ENCODE peak calls at places on chromosome 11, in eight cellular contexts. T is HCT116, M is A549, I is PC-3, R is OCI-LY7, J is caudate nucleus, B is cardiac muscle cell, F is substantia nigra. E is an unnamed sample.

GRCh38 chr11:12693485-12694181 is 19.4 kb downstream of the TEAD1 start:
- DNase-seq in T (peak), M (peak), I (peak), R (peak), J (no peak), B (no peak), F (peak), E (no peak)

GRCh38 chr11:110093407-110094297 is 460 bp downstream of the ZC3H12C start:
- DNase-seq in T (peak), M (no peak), I (peak), R (no peak), J (peak), B (peak), F (peak), E (peak)

GRCh38 chr11:117462183-117462574 is 134.5 kb downstream of the CEP164 start:
- DNase-seq in T (no peak), M (no peak), I (no peak), R (no peak), J (no peak), B (no peak), F (no peak), E (peak)

GRCh38 chr11:16825968-16826367 is 87.5 kb downstream of the C11orf58 start:
- DNase-seq in T (no peak), M (no peak), I (peak), R (no peak), J (no peak), B (no peak), F (no peak), E (no peak)

GRCh38 chr11:101129203-101129943 is at the start of gene PGR:
- DNase-seq in T (no peak), M (no peak), I (no peak), R (no peak), J (no peak), B (peak), F (no peak), E (no peak)

GRCh38 chr11:122453586-122453985 is 201.9 kb upstream of the UBASH3B start:
- DNase-seq in T (no peak), M (no peak), I (no peak), R (no peak), J (no peak), B (no peak), F (no peak), E (no peak)

GRCh38 chr11:71449596-71449995 is 1.4 kb upstream of the DHCR7 start:
- DNase-seq in T (no peak), M (no peak), I (no peak), R (peak), J (no peak), B (no peak), F (no peak), E (no peak)

GRCh38 chr11:105177658-105178057 is 38.1 kb upstream of the CARD18 start:
- DNase-seq in T (no peak), M (no peak), I (peak), R (no peak), J (no peak), B (no peak), F (no peak), E (no peak)

GRCh38 chr11:17164361-17165246 is 43.2 kb downstream of the PIK3C2A start:
- DNase-seq in T (no peak), M (no peak), I (no peak), R (no peak), J (no peak), B (no peak), F (no peak), E (no peak)

GRCh38 chr11:24324211-24324610 is 172.6 kb upstream of the LUZP2 start:
- DNase-seq in T (no peak), M (no peak), I (peak), R (no peak), J (no peak), B (no peak), F (no peak), E (no peak)

GRCh38 chr11:86277741-86278140 is 24.3 kb upstream of the HIKESHI start:
- DNase-seq in T (no peak), M (no peak), I (no peak), R (no peak), J (no peak), B (no peak), F (no peak), E (no peak)

DNA sequence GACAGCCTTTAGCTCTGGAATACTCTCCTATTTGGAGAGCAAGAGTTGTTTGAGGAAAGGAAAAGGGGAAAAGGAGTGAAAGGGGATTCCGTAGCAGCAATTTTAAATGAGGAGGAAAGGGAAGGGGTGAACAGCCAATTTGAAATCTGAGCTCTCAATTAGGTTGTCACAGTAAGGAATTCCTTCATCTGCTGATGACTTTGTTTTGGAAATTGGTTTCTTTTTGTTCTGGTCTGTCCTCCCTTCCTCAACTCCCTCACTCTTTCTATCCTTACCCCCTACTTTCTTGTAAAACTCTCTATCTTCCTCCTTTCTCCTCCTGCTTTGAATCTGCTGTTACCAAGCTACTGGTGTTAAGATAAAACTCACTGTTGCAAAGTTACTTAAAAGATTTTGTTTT is 1155.6 kb downstream of the DLG2 start:
- DNase-seq in T (no peak), M (no peak), I (no peak), R (no peak), J (no peak), B (no peak), F (no peak), E (no peak)
- H3K27ac ChIP-seq in T (no peak), M (no peak), I (no peak), R (no peak), J (no peak), B (no peak), F (no peak), E (no peak)

GRCh38 chr11:112013501-112014164 is 11.6 kb upstream of the DLAT start:
- DNase-seq in T (no peak), M (no peak), I (peak), R (no peak), J (no peak), B (no peak), F (no peak), E (no peak)

GRCh38 chr11:112016088-112016764 is 9.0 kb upstream of the DLAT start:
- DNase-seq in T (no peak), M (no peak), I (no peak), R (no peak), J (no peak), B (peak), F (no peak), E (no peak)

GRCh38 chr11:112017538-112017937 is 7.7 kb upstream of the DLAT start:
- DNase-seq in T (no peak), M (no peak), I (no peak), R (no peak), J (no peak), B (peak), F (no peak), E (no peak)

GRCh38 chr11:112019066-112019465 is 6.1 kb upstream of the DLAT start:
- DNase-seq in T (no peak), M (no peak), I (no peak), R (no peak), J (no peak), B (no peak), F (no peak), E (no peak)

DNA sequence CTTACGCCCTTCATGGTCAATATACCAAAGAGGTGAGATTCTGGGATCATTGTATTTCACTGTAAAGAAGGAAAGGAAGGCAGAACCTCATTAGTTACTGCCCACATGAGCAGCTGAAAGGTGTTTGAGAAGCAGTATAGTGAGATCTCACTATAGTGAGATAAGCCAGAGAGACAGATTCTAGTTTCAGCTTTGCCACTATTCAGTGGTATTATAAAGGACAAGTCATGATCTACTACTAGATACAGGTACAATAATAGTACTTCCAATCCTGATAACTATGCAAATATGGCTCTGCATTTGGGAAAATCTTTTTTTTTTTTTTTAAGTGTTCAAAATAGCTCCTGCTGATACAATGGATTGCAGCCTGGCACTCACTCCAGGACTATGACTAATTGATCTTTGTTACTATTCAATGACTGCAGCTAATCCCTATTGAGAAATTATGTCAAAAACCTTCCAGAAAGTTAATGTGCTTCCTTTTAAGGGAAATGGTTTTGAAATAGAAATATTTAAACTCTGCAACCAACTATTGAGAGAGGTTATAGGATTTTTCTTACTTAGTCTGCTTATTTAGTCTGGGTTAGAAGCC is 8.3 kb upstream of the DLAT start:
- DNase-seq in T (no peak), M (no peak), I (no peak), R (no peak), J (no peak), B (no peak), F (no peak), E (no peak)
- H3K27ac ChIP-seq in T (no peak), M (no peak), I (no peak), R (no peak), J (no peak), B (peak), F (no peak), E (no peak)

DNA sequence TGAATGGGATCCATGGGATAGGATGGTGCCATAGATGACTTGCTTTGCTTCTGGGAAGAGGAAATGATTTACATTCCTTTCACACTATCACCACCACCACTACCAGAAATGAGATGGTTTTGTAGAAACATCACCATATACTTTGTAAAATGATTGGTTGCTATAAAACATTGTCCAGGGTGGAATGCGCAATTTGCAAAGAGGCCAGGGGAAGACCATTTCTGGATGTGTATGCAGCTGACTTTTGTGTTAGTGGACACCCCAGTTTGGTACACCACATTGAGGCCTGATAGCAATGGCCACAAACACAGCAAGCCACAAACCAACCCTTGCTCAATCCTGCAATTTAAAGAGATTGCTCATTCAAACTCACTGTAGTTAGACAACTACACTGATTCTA is 56.7 kb upstream of the RCN1 start:
- DNase-seq in T (no peak), M (no peak), I (no peak), R (no peak), J (no peak), B (no peak), F (no peak), E (no peak)
- H3K27ac ChIP-seq in T (no peak), M (no peak), I (no peak), R (no peak), J (no peak), B (no peak), F (no peak), E (no peak)

GRCh38 chr11:73792584-73792983 is 4.9 kb downstream of the MRPL48 start:
- DNase-seq in T (no peak), M (no peak), I (no peak), R (no peak), J (no peak), B (no peak), F (no peak), E (no peak)
- H3K27ac ChIP-seq in T (no peak), M (no peak), I (no peak), R (peak), J (no peak), B (no peak), F (no peak), E (peak)

GRCh38 chr11:125954123-125954944 is 8.5 kb downstream of the VSIG10L2 start:
- DNase-seq in T (no peak), M (no peak), I (no peak), R (no peak), J (no peak), B (no peak), F (no peak), E (no peak)
- H3K27ac ChIP-seq in T (no peak), M (no peak), I (no peak), R (no peak), J (no peak), B (no peak), F (no peak), E (no peak)

GRCh38 chr11:8081591-8082021 is 595 bp downstream of the TUB start:
- DNase-seq in T (no peak), M (no peak), I (no peak), R (no peak), J (no peak), B (no peak), F (no peak), E (peak)
- H3K27ac ChIP-seq in T (no peak), M (peak), I (no peak), R (no peak), J (no peak), B (no peak), F (no peak), E (no peak)

DNA sequence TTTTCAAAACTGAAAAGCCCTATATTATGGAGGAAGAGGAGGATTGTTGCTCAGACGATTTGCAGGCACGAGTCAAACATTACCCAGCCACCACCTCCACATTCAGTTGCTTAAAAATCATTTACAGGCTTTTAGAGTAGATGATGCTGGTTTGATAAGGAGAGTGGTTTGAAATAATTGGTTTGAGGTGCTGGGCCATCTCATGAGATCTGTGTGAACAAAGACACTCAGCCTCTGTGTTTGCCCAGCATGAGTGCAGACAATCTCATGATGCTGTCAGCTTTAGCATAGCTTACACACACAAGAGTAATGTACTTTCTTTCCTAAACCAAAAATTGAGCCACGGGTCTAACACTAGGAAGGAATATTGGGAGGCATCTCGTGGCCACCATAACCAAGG is 4.3 kb downstream of the SLC43A3 start:
- DNase-seq in T (no peak), M (no peak), I (no peak), R (no peak), J (no peak), B (no peak), F (no peak), E (no peak)
- H3K27ac ChIP-seq in T (no peak), M (no peak), I (no peak), R (no peak), J (no peak), B (no peak), F (no peak), E (no peak)

GRCh38 chr11:44805596-44805995 is 78.8 kb downstream of the TSPAN18 start:
- DNase-seq in T (no peak), M (no peak), I (no peak), R (no peak), J (no peak), B (no peak), F (no peak), E (no peak)

GRCh38 chr11:44808053-44808753 is 81.4 kb downstream of the TSPAN18 start:
- DNase-seq in T (no peak), M (no peak), I (no peak), R (no peak), J (no peak), B (no peak), F (no peak), E (peak)

GRCh38 chr11:44806631-44807030 is 79.9 kb downstream of the TSPAN18 start:
- DNase-seq in T (no peak), M (no peak), I (no peak), R (no peak), J (no peak), B (no peak), F (no peak), E (no peak)

GRCh38 chr11:44804449-44805151 is 77.8 kb downstream of the TSPAN18 start:
- DNase-seq in T (no peak), M (no peak), I (no peak), R (no peak), J (no peak), B (no peak), F (no peak), E (peak)

DNA sequence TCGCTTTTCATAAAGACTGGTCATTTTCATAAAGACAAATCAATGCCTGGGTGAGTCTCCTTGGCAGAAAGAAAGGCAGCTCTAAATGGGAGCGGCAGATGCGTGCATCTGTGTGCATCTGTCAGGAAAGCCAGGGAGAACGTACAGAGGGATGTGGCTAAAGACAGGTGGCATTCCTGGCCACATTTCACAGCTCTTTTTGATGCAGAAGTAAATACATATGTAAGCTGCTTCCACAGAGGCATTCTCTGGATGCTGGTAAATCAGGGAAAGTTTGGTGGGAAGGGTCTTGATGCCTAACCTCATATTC is 78.3 kb downstream of the TSPAN18 start:
- DNase-seq in T (no peak), M (no peak), I (no peak), R (no peak), J (no peak), B (no peak), F (no peak), E (no peak)
- H3K27ac ChIP-seq in T (no peak), M (no peak), I (no peak), R (no peak), J (no peak), B (peak), F (no peak), E (no peak)